ENCODE peak calls at places on chromosome 15, in ten cellular contexts. Q is neuronal stem cell; I is LoVo; K is RPMI7951; A is fibroblast of the aortic adventitia; E is activated T-cell treated with anti-CD3 and anti-CD28 coated beads, Interleukin-2, amount 50 U/mL, for 72 hours; R is stimulated activated CD4-positive, alpha-beta T cell treated with anti-CD3 and anti-CD28 coated beads, Interleukin-2, amount 100 ng/mL, for 24 hours; P is spleen; Z is heart left ventricle; C is T-helper 2 cell. F is an unnamed sample.

GRCh38 chr15:30065025-30065801 is 17.5 kb upstream of the GOLGA8J start:
- DNase-seq in Z (no peak), R (no peak), I (peak), P (no peak), Q (no peak), E (no peak), A (peak), K (peak), C (no peak), F (no peak)

GRCh38 chr15:83268147-83268546 is 16.3 kb downstream of the BNC1 start:
- DNase-seq in I (no peak), Q (no peak), C (no peak), A (no peak), Z (no peak), K (no peak), E (no peak), R (no peak), P (no peak), F (no peak)

GRCh38 chr15:65416845-65417416 is 5.8 kb downstream of the IGDCC4 start:
- DNase-seq in C (no peak), R (no peak), A (peak), K (peak), I (no peak), P (no peak), Z (peak), Q (peak), E (no peak), F (no peak)

GRCh38 chr15:43772624-43773023 is 4.1 kb downstream of the ELL3 start:
- DNase-seq in Q (no peak), P (no peak), A (no peak), I (no peak), E (no peak), Z (no peak), C (no peak), K (no peak), R (no peak), F (no peak)

GRCh38 chr15:83871808-83872559 is 218.1 kb downstream of the ADAMTSL3 start:
- DNase-seq in Q (no peak), P (no peak), Z (no peak), E (no peak), C (no peak), R (no peak), A (peak), K (peak), I (no peak), F (no peak)

GRCh38 chr15:38589502-38589901 is 24.9 kb upstream of the RASGRP1 start:
- DNase-seq in P (no peak), C (no peak), Q (no peak), Z (peak), K (peak), A (peak), I (peak), E (peak), R (no peak), F (no peak)

GRCh38 chr15:56758770-56759449 is 25.6 kb upstream of the ZNF280D start:
- DNase-seq in I (no peak), C (no peak), Z (no peak), P (no peak), K (peak), E (no peak), R (no peak), Q (no peak), A (peak), F (no peak)

GRCh38 chr15:38217181-38217580 is 35.5 kb upstream of the SPRED1 start:
- DNase-seq in A (peak), E (peak), I (peak), Z (no peak), R (no peak), Q (no peak), K (peak), C (no peak), P (no peak), F (no peak)

GRCh38 chr15:63385911-63386531 is 4.4 kb upstream of the CA12 start:
- DNase-seq in I (no peak), C (no peak), P (no peak), Z (no peak), E (no peak), R (no peak), A (no peak), Q (no peak), K (no peak), F (no peak)

GRCh38 chr15:37037256-37037655 is 63.1 kb downstream of the MEIS2 start:
- DNase-seq in E (no peak), K (no peak), C (no peak), Z (no peak), P (no peak), Q (no peak), I (no peak), A (no peak), R (no peak), F (no peak)

F was measured in immature natural killer cell.